ENCODE peak calls at places on chromosomes 2 and 18, in five cellular contexts. One of them, this sample, is unnamed.

GRCh38 chr2:24886640-24887324 is 33.3 kb downstream of the ADCY3 start:
- DNase-seq in HCT116: no peak
- DNase-seq in endothelial cell: no peak
- DNase-seq in coronary artery: no peak
- DNase-seq in nephron progenitor cell: peak
- DNase-seq in this sample: no peak

GRCh38 chr2:182548031-182548950 is 121.5 kb upstream of the PDE1A start:
- DNase-seq in nephron progenitor cell: no peak
- DNase-seq in coronary artery: no peak
- DNase-seq in endothelial cell: no peak
- DNase-seq in HCT116: no peak
- DNase-seq in this sample: no peak

GRCh38 chr2:120834206-120834605 is 98.5 kb downstream of the GLI2 start:
- DNase-seq in endothelial cell: no peak
- DNase-seq in HCT116: no peak
- DNase-seq in nephron progenitor cell: no peak
- DNase-seq in coronary artery: no peak
- DNase-seq in this sample: no peak

GRCh38 chr2:32801741-32802140 is 145.0 kb upstream of the LTBP1 start:
- DNase-seq in endothelial cell: no peak
- DNase-seq in nephron progenitor cell: no peak
- DNase-seq in HCT116: no peak
- DNase-seq in coronary artery: no peak
- DNase-seq in this sample: no peak

GRCh38 chr18:23703057-23703986 is 14.1 kb downstream of the LAMA3 start:
- DNase-seq in nephron progenitor cell: no peak
- DNase-seq in endothelial cell: peak
- DNase-seq in coronary artery: peak
- DNase-seq in HCT116: peak
- DNase-seq in this sample: no peak

GRCh38 chr2:105329561-105330495 is at the start of gene TGFBRAP1:
- DNase-seq in endothelial cell: peak
- DNase-seq in HCT116: no peak
- DNase-seq in coronary artery: peak
- DNase-seq in nephron progenitor cell: peak
- DNase-seq in this sample: no peak

GRCh38 chr2:11677146-11678055 is 7.4 kb upstream of the NTSR2 start:
- DNase-seq in endothelial cell: no peak
- DNase-seq in nephron progenitor cell: no peak
- DNase-seq in coronary artery: peak
- DNase-seq in HCT116: no peak
- DNase-seq in this sample: no peak

GRCh38 chr18:61900504-61901281 is 7.9 kb upstream of the RNF152 start:
- DNase-seq in endothelial cell: no peak
- DNase-seq in coronary artery: no peak
- DNase-seq in HCT116: no peak
- DNase-seq in nephron progenitor cell: no peak
- DNase-seq in this sample: no peak

GRCh38 chr2:203623104-203623503 is 83.3 kb upstream of the CD28 start:
- DNase-seq in nephron progenitor cell: no peak
- DNase-seq in endothelial cell: no peak
- DNase-seq in coronary artery: no peak
- DNase-seq in HCT116: no peak
- DNase-seq in this sample: no peak

GRCh38 chr2:36672199-36672598 is 24.3 kb upstream of the VIT start:
- DNase-seq in HCT116: peak
- DNase-seq in coronary artery: no peak
- DNase-seq in endothelial cell: no peak
- DNase-seq in nephron progenitor cell: no peak
- DNase-seq in this sample: no peak

GRCh38 chr2:109180786-109181185 is 51.8 kb downstream of the SH3RF3 start:
- DNase-seq in HCT116: no peak
- DNase-seq in nephron progenitor cell: no peak
- DNase-seq in coronary artery: no peak
- DNase-seq in endothelial cell: no peak
- DNase-seq in this sample: no peak

GRCh38 chr18:12791631-12792030 is 88.8 kb downstream of the PSMG2 start:
- DNase-seq in coronary artery: no peak
- DNase-seq in HCT116: no peak
- DNase-seq in endothelial cell: no peak
- DNase-seq in nephron progenitor cell: no peak
- DNase-seq in this sample: no peak

GRCh38 chr2:67719351-67719750 is 322.2 kb downstream of the ETAA1 start:
- DNase-seq in nephron progenitor cell: no peak
- DNase-seq in coronary artery: no peak
- DNase-seq in HCT116: no peak
- DNase-seq in endothelial cell: no peak
- DNase-seq in this sample: no peak

GRCh38 chr2:9950521-9951271 is 797 bp upstream of the GRHL1 start:
- DNase-seq in endothelial cell: peak
- DNase-seq in HCT116: no peak
- DNase-seq in nephron progenitor cell: peak
- DNase-seq in coronary artery: no peak
- DNase-seq in this sample: peak

GRCh38 chr2:207513577-207514257 is 16.0 kb upstream of the CREB1 start:
- DNase-seq in endothelial cell: no peak
- DNase-seq in coronary artery: no peak
- DNase-seq in nephron progenitor cell: no peak
- DNase-seq in HCT116: no peak
- DNase-seq in this sample: no peak

GRCh38 chr2:240775911-240776310 is 44.1 kb downstream of the KIF1A start:
- DNase-seq in coronary artery: no peak
- DNase-seq in endothelial cell: no peak
- DNase-seq in HCT116: no peak
- DNase-seq in nephron progenitor cell: no peak
- DNase-seq in this sample: no peak

GRCh38 chr2:233053928-233054774 is 6.0 kb upstream of the INPP5D start:
- DNase-seq in endothelial cell: peak
- DNase-seq in HCT116: peak
- DNase-seq in nephron progenitor cell: peak
- DNase-seq in coronary artery: peak
- DNase-seq in this sample: no peak

GRCh38 chr18:49492694-49493033 is 5.6 kb upstream of the C18orf32 start:
- DNase-seq in endothelial cell: no peak
- DNase-seq in coronary artery: no peak
- DNase-seq in nephron progenitor cell: no peak
- DNase-seq in HCT116: no peak
- DNase-seq in this sample: no peak

GRCh38 chr2:193154076-193154475 is 959.3 kb upstream of the TMEFF2 start:
- DNase-seq in coronary artery: no peak
- DNase-seq in endothelial cell: no peak
- DNase-seq in HCT116: no peak
- DNase-seq in nephron progenitor cell: no peak
- DNase-seq in this sample: no peak
- TF ChIP-seq CTCF in coronary artery: no peak
- TF ChIP-seq CTCF in endothelial cell: no peak
- TF ChIP-seq CTCF in HCT116: no peak
- TF ChIP-seq CTCF in nephron progenitor cell: no peak
- TF ChIP-seq CTCF in this sample: no peak

DNA sequence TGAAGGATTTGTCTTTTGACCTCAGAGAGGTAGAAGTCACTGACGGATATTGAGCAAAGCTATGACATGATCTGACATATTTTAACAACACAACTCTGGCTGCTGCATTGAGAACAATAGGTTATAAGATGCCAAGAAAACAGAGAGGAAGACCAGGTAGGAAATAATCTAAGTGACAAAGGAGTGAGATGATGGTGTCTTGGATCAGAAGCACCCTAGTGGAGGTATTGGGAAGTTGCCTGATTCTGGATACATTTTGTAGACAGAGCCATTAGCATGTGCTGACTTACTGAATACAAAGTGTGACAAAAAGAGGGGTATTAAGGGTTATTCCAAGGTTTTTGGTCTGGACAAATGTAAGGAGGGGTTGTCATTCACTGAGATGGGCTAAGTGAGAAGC is 1438.1 kb downstream of the DPP10 start:
- DNase-seq in endothelial cell: no peak
- DNase-seq in coronary artery: no peak
- DNase-seq in nephron progenitor cell: no peak
- DNase-seq in HCT116: no peak
- DNase-seq in this sample: no peak
- TF ChIP-seq CTCF in endothelial cell: peak
- TF ChIP-seq CTCF in coronary artery: no peak
- TF ChIP-seq CTCF in nephron progenitor cell: peak
- TF ChIP-seq CTCF in HCT116: no peak
- TF ChIP-seq CTCF in this sample: peak

GRCh38 chr18:3595282-3596273 is 145.6 kb downstream of the TGIF1 start:
- DNase-seq in coronary artery: no peak
- DNase-seq in endothelial cell: no peak
- DNase-seq in HCT116: no peak
- DNase-seq in nephron progenitor cell: no peak
- DNase-seq in this sample: no peak

GRCh38 chr18:3597159-3597977 is 147.4 kb downstream of the TGIF1 start:
- DNase-seq in HCT116: no peak
- DNase-seq in nephron progenitor cell: no peak
- DNase-seq in coronary artery: no peak
- DNase-seq in endothelial cell: no peak
- DNase-seq in this sample: no peak

GRCh38 chr18:3593904-3594759 is 144.2 kb downstream of the TGIF1 start:
- DNase-seq in coronary artery: peak
- DNase-seq in endothelial cell: peak
- DNase-seq in nephron progenitor cell: peak
- DNase-seq in HCT116: peak
- DNase-seq in this sample: peak

GRCh38 chr18:3594760-3595241 is 144.8 kb downstream of the TGIF1 start:
- DNase-seq in nephron progenitor cell: no peak
- DNase-seq in HCT116: no peak
- DNase-seq in endothelial cell: no peak
- DNase-seq in coronary artery: no peak
- DNase-seq in this sample: no peak

DNA sequence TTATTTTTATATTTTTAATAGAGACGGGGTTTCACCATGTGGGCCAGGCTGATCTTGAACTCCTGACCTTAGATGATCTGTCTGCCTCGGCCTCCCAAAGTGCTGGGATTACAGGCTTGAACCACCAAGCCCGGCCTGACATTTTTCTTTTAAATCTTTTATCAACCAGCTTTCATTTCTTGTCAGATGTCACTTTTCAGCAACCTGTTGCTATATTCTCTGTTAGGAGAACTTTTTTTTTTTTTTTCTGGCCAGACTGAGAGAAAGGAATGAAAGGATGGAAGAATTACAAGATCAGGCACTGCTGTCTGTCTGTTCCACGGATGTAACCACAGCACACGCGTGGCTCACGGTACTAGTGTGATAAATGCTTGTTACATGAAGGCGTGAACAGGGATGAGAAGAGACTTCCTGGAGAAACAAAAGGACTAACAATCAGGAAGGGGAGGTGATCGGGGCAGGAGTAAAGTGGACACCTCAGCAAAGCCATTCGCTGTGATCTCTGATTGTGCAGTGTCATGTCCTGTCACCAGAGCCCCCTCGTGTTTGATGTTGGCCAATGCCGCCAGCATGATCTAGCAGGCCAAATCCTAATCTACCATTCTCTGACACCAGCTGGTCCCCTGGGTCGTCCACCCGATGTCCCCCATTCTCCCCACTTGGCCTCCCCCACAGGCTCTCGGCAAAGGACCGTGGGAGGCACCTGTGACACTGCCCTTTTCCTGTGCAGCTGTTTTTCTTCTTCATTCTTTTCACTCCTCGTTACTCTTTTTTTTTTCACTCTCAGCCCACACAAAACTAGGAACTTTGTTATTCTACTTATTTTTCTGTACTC is 146.6 kb downstream of the TGIF1 start:
- DNase-seq in nephron progenitor cell: peak
- DNase-seq in HCT116: no peak
- DNase-seq in endothelial cell: peak
- DNase-seq in coronary artery: no peak
- DNase-seq in this sample: no peak
- TF ChIP-seq CTCF in nephron progenitor cell: peak
- TF ChIP-seq CTCF in HCT116: peak
- TF ChIP-seq CTCF in endothelial cell: no peak
- TF ChIP-seq CTCF in coronary artery: no peak
- TF ChIP-seq CTCF in this sample: peak

GRCh38 chr2:147450661-147451060 is 394.2 kb upstream of the ACVR2A start:
- DNase-seq in coronary artery: no peak
- DNase-seq in endothelial cell: no peak
- DNase-seq in HCT116: no peak
- DNase-seq in nephron progenitor cell: no peak
- DNase-seq in this sample: no peak
- TF ChIP-seq CTCF in coronary artery: no peak
- TF ChIP-seq CTCF in endothelial cell: no peak
- TF ChIP-seq CTCF in HCT116: no peak
- TF ChIP-seq CTCF in nephron progenitor cell: no peak
- TF ChIP-seq CTCF in this sample: no peak

GRCh38 chr18:60554961-60555360 is 182.4 kb upstream of the MC4R start:
- DNase-seq in HCT116: no peak
- DNase-seq in nephron progenitor cell: no peak
- DNase-seq in coronary artery: no peak
- DNase-seq in endothelial cell: no peak
- DNase-seq in this sample: no peak

GRCh38 chr18:60552948-60553347 is 180.4 kb upstream of the MC4R start:
- DNase-seq in HCT116: no peak
- DNase-seq in endothelial cell: no peak
- DNase-seq in nephron progenitor cell: no peak
- DNase-seq in coronary artery: no peak
- DNase-seq in this sample: no peak

GRCh38 chr18:60543646-60544045 is 171.1 kb upstream of the MC4R start:
- DNase-seq in nephron progenitor cell: no peak
- DNase-seq in endothelial cell: no peak
- DNase-seq in HCT116: no peak
- DNase-seq in coronary artery: no peak
- DNase-seq in this sample: no peak

GRCh38 chr18:60549338-60549960 is 176.9 kb upstream of the MC4R start:
- DNase-seq in nephron progenitor cell: peak
- DNase-seq in endothelial cell: peak
- DNase-seq in HCT116: peak
- DNase-seq in coronary artery: no peak
- DNase-seq in this sample: no peak
- TF ChIP-seq CTCF in nephron progenitor cell: peak
- TF ChIP-seq CTCF in endothelial cell: peak
- TF ChIP-seq CTCF in HCT116: peak
- TF ChIP-seq CTCF in coronary artery: peak
- TF ChIP-seq CTCF in this sample: peak

GRCh38 chr2:237743024-237743423 is 55.6 kb upstream of the RBM44 start:
- DNase-seq in nephron progenitor cell: no peak
- DNase-seq in endothelial cell: no peak
- DNase-seq in coronary artery: no peak
- DNase-seq in HCT116: no peak
- DNase-seq in this sample: no peak

GRCh38 chr2:237744613-237745249 is 53.8 kb upstream of the RBM44 start:
- DNase-seq in endothelial cell: peak
- DNase-seq in coronary artery: no peak
- DNase-seq in HCT116: peak
- DNase-seq in nephron progenitor cell: peak
- DNase-seq in this sample: peak

GRCh38 chr2:237745250-237745613 is 53.3 kb upstream of the RBM44 start:
- DNase-seq in endothelial cell: no peak
- DNase-seq in coronary artery: no peak
- DNase-seq in nephron progenitor cell: no peak
- DNase-seq in HCT116: no peak
- DNase-seq in this sample: no peak

GRCh38 chr2:237743561-237744269 is 54.9 kb upstream of the RBM44 start:
- DNase-seq in HCT116: no peak
- DNase-seq in endothelial cell: no peak
- DNase-seq in coronary artery: no peak
- DNase-seq in nephron progenitor cell: no peak
- DNase-seq in this sample: no peak

GRCh38 chr2:237744270-237744612 is 54.3 kb upstream of the RBM44 start:
- DNase-seq in nephron progenitor cell: no peak
- DNase-seq in coronary artery: no peak
- DNase-seq in HCT116: no peak
- DNase-seq in endothelial cell: no peak
- DNase-seq in this sample: no peak
- TF ChIP-seq CTCF in nephron progenitor cell: no peak
- TF ChIP-seq CTCF in coronary artery: no peak
- TF ChIP-seq CTCF in HCT116: no peak
- TF ChIP-seq CTCF in endothelial cell: no peak
- TF ChIP-seq CTCF in this sample: no peak

This sample was measured in type B pancreatic cell.